ENCODE peak calls at places on chromosomes 2 and 18, in six cellular contexts. V, A, P, U, R and S are unnamed samples.

GRCh38 chr2:120856421-120856862 is 120.8 kb downstream of the GLI2 start:
- DNase-seq in V (no peak), R (no peak), P (no peak), A (no peak), U (no peak), S (no peak)

GRCh38 chr18:54558609-54559585 is 32.1 kb upstream of the DYNAP start:
- DNase-seq in R (no peak), U (no peak), A (peak), V (no peak), P (no peak), S (no peak)

GRCh38 chr18:61887838-61888237 is 5.0 kb downstream of the RNF152 start:
- DNase-seq in P (no peak), U (no peak), V (no peak), A (no peak), R (no peak), S (no peak)

GRCh38 chr2:20001361-20001863 is 11.1 kb downstream of the MATN3 start:
- DNase-seq in R (no peak), V (no peak), A (no peak), P (no peak), U (no peak), S (no peak)

GRCh38 chr2:146916914-146917313 is 927.9 kb upstream of the ACVR2A start:
- DNase-seq in A (no peak), P (no peak), V (no peak), R (no peak), U (peak), S (no peak)

GRCh38 chr2:154306261-154306970 is 392.1 kb upstream of the KCNJ3 start:
- DNase-seq in R (no peak), V (no peak), A (no peak), P (no peak), U (no peak), S (no peak)

GRCh38 chr2:126657146-126657635 is 1.2 kb downstream of the GYPC start:
- DNase-seq in R (no peak), U (no peak), V (no peak), P (peak), A (peak), S (peak)

GRCh38 chr2:73494031-73494430 is 108.4 kb downstream of the ALMS1 start:
- DNase-seq in R (no peak), V (no peak), P (no peak), A (no peak), U (no peak), S (no peak)

GRCh38 chr2:36807223-36807886 is 110.8 kb downstream of the VIT start:
- DNase-seq in A (no peak), U (no peak), R (no peak), P (no peak), V (no peak), S (no peak)

GRCh38 chr18:58476521-58477210 is 152.2 kb downstream of the ALPK2 start:
- DNase-seq in P (no peak), A (no peak), U (no peak), V (no peak), R (no peak), S (no peak)

GRCh38 chr18:57576316-57576715 is 10.2 kb downstream of the FECH start:
- DNase-seq in V (no peak), P (no peak), U (no peak), A (no peak), R (no peak), S (no peak)

GRCh38 chr2:146940016-146940685 is 904.7 kb upstream of the ACVR2A start:
- DNase-seq in V (no peak), U (no peak), R (no peak), A (no peak), P (no peak), S (peak)

GRCh38 chr2:227325824-227326195 is 759 bp downstream of the MFF start:
- DNase-seq in P (peak), U (peak), A (peak), V (no peak), R (no peak), S (no peak)

GRCh38 chr2:42110287-42110973 is 58.7 kb upstream of the EML4 start:
- DNase-seq in V (no peak), U (peak), P (no peak), A (no peak), R (no peak), S (no peak)

GRCh38 chr2:170713280-170714155 is 1.6 kb upstream of the SP5 start:
- DNase-seq in U (no peak), A (no peak), R (peak), V (no peak), P (no peak), S (no peak)

GRCh38 chr2:173033080-173033479 is 42.6 kb upstream of the MAP3K20 start:
- DNase-seq in A (no peak), U (no peak), R (no peak), V (no peak), P (no peak), S (peak)

DNA sequence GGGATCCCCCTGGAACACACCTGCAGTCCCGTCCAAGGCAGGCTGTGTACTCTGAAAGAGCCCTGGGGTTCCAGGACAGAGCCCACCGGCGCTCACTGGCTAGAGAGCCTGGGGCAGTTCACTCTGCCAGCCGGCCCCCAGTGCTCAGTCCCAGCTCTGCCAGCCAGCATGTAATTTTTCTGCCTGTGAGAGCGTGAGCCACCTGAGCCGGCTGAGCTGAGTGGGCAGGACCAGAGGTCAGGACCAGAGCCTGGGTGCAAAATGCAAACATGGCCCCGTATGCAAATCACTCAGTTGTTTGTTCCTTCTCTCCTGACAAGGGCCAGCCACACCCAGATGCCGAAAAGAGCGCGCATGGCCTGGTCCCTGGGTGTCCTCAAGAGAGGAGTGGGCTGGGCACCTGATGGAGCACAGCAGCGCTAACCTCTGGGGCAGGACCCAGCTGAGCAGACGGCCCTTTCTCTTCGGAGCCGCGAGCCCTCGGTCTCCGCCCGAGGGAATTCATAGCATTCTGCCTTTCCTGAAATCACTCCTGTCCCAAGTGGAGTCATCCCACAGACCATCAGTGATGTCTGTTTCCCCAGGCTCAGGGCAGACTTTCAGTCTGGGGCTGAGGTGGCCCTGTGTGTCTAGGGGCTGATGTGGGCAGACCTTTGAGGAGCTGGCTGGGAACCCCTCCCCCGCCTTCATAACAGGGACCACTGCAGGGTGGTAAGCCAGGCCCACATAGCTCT is 36.5 kb upstream of the PTMA start:
- DNase-seq in V (no peak), P (no peak), R (no peak), U (no peak), A (peak), S (no peak)
- H3K4me3 ChIP-seq in V (no peak), P (no peak), R (no peak), U (no peak), A (peak), S (no peak)

GRCh38 chr2:223723954-223724411 is 113.4 kb downstream of the AP1S3 start:
- DNase-seq in R (no peak), A (no peak), V (no peak), P (no peak), U (no peak), S (no peak)
- H3K4me3 ChIP-seq in R (no peak), A (no peak), V (no peak), P (no peak), U (no peak), S (no peak)

GRCh38 chr2:232857158-232857563 is 12.9 kb upstream of the SNORC start:
- DNase-seq in P (no peak), U (no peak), R (no peak), A (no peak), V (no peak), S (no peak)
- H3K4me3 ChIP-seq in P (no peak), U (no peak), R (no peak), A (no peak), V (no peak), S (no peak)

GRCh38 chr2:203775684-203776083 is 69.2 kb downstream of the CD28 start:
- DNase-seq in V (no peak), A (no peak), R (no peak), U (no peak), P (no peak), S (no peak)
- H3K4me3 ChIP-seq in V (no peak), A (no peak), R (no peak), U (no peak), P (no peak), S (no peak)

GRCh38 chr18:3499498-3499897 is 49.5 kb downstream of the TGIF1 start:
- DNase-seq in R (no peak), V (no peak), A (no peak), U (no peak), P (no peak), S (no peak)

GRCh38 chr18:3502650-3503049 is 52.7 kb downstream of the TGIF1 start:
- DNase-seq in P (no peak), R (no peak), A (no peak), U (no peak), V (no peak), S (no peak)

GRCh38 chr18:3498705-3499451 is 48.9 kb downstream of the TGIF1 start:
- DNase-seq in U (peak), R (no peak), A (no peak), V (no peak), P (no peak), S (no peak)

GRCh38 chr18:3495691-3496090 is 45.7 kb downstream of the TGIF1 start:
- DNase-seq in A (no peak), V (no peak), P (no peak), U (no peak), R (no peak), S (no peak)

DNA sequence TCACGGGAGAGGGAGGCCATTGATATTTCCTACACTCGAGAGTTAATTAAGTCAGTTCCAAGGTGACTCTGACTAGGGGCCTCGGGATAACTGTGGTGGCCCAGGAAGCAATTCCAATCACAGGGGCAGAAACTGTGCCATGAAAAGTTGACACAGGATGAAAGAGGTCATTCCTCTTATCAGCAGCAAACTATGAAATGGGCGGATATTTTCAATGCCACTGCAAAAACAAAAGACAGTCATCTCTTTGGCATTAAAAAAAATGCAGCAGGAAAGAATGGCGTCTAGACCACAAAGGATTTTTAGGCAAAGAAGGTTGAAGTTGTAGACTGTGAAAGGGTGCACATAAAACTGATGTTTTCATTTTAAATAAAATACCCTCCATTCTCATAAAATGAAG is 50.0 kb downstream of the TGIF1 start:
- DNase-seq in R (no peak), U (no peak), A (no peak), P (no peak), V (no peak), S (no peak)
- H3K4me3 ChIP-seq in R (no peak), U (no peak), A (no peak), P (no peak), V (no peak), S (no peak)

GRCh38 chr2:236574000-236574399 is 4.4 kb downstream of the ACKR3 start:
- DNase-seq in U (no peak), P (no peak), R (no peak), V (no peak), A (no peak), S (no peak)
- H3K4me3 ChIP-seq in U (no peak), P (no peak), R (no peak), V (peak), A (no peak), S (no peak)

GRCh38 chr18:77057043-77057442 is 75.5 kb downstream of the MBP start:
- DNase-seq in A (no peak), P (no peak), U (no peak), V (no peak), R (no peak), S (no peak)
- H3K4me3 ChIP-seq in A (no peak), P (no peak), U (no peak), V (peak), R (no peak), S (no peak)

GRCh38 chr2:55922488-55922887 is 1.1 kb downstream of the EFEMP1 start:
- DNase-seq in U (peak), P (no peak), R (no peak), A (no peak), V (no peak), S (no peak)
- H3K4me3 ChIP-seq in U (peak), P (no peak), R (peak), A (peak), V (peak), S (peak)

DNA sequence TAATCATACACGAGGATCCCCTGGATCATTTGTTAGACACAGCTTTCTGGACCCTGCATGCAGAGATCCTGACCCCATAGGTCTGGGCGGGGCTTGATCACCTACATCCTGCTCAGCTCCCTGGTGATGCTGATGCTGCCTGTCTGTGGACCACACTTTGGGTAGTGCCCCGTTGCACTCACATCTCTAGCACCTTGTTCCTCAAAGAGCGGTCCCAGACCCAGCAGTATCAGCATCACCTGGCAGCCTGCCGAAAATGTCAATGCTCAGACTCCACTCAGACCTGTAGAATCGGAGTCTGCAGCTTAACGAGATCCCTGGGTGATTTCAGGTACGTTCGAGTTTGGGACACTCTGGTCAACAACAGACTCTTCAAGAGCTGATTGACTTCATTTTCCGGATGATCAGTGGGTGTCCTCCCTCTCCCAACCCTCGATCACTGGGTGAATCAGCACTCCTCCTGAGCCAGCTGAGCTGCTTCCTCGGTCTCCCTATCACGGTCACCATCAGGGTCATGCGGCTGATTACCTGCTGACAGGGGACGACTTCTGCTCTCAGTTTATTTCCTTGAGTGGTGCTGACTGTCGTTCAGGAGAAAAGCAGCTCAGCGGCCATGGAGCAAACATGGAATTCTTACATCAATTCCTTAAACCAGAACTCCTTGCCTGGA is 150.6 kb upstream of the RAB12 start:
- DNase-seq in P (no peak), A (no peak), V (no peak), R (no peak), U (no peak), S (no peak)
- H3K4me3 ChIP-seq in P (no peak), A (no peak), V (no peak), R (no peak), U (no peak), S (no peak)

GRCh38 chr2:64260817-64261216 is 116.6 kb upstream of the PELI1 start:
- DNase-seq in V (no peak), U (peak), P (no peak), A (peak), R (no peak), S (no peak)

GRCh38 chr2:64260093-64260808 is 116.0 kb upstream of the PELI1 start:
- DNase-seq in U (no peak), P (no peak), R (no peak), A (no peak), V (no peak), S (no peak)

GRCh38 chr2:64263315-64263714 is 119.1 kb upstream of the PELI1 start:
- DNase-seq in A (no peak), P (no peak), U (no peak), V (no peak), R (no peak), S (peak)

GRCh38 chr2:64262068-64262467 is 117.8 kb upstream of the PELI1 start:
- DNase-seq in P (no peak), R (no peak), V (no peak), A (no peak), U (no peak), S (no peak)

GRCh38 chr2:64262816-64263215 is 118.6 kb upstream of the PELI1 start:
- DNase-seq in R (no peak), A (no peak), P (no peak), V (no peak), U (no peak), S (no peak)
- H3K4me3 ChIP-seq in R (no peak), A (no peak), P (no peak), V (no peak), U (no peak), S (no peak)